ENCODE peak calls at places on chromosome 1, in eight cellular contexts. H is endothelial cell of umbilical vein, Z is K562, X is HCT116, W is H1, Y is HepG2, M is GM23338, L is GM12878. R is an unnamed sample.

GRCh38 chr1:11286735-11287410 is 13.9 kb downstream of the UBIAD1 start:
- DNase-seq in H (no peak), X (no peak), W (peak; percentile 53), Y (no peak), M (peak; percentile 83), L (no peak), Z (no peak), R (no peak)

GRCh38 chr1:22044690-22045420 is 7.7 kb upstream of the CDC42 start:
- DNase-seq in H (no peak), Z (no peak), Y (no peak), M (no peak), X (no peak), L (no peak), W (no peak), R (peak; percentile 52)

GRCh38 chr1:913491-914252 is 10.1 kb upstream of the SAMD11 start:
- DNase-seq in H (no peak), X (no peak), Z (no peak), M (no peak), Y (no peak), L (no peak), W (peak; percentile 41), R (no peak)

GRCh38 chr1:156705918-156706646 is 699 bp upstream of the CRABP2 start:
- DNase-seq in X (no peak), Z (peak; percentile 94), H (peak; percentile 57), W (peak; percentile 98), L (no peak), M (peak; percentile 96), Y (peak; percentile 23), R (no peak)

GRCh38 chr1:227372662-227373061 is 54.4 kb upstream of the CDC42BPA start:
- DNase-seq in X (no peak), L (no peak), H (peak; percentile 58), W (no peak), Y (no peak), M (no peak), Z (no peak), R (no peak)

GRCh38 chr1:970973-971730 is 4.9 kb downstream of the PLEKHN1 start:
- DNase-seq in H (no peak), W (no peak), Y (no peak), L (no peak), X (no peak), Z (no peak), M (no peak), R (no peak)

GRCh38 chr1:20059847-20060246 is 10.1 kb upstream of the PLA2G5 start:
- DNase-seq in L (no peak), Y (no peak), H (no peak), W (peak; percentile 10), Z (no peak), M (no peak), X (no peak), R (no peak)

GRCh38 chr1:220918285-220918951 is 39.2 kb downstream of the HLX start:
- DNase-seq in W (no peak), M (no peak), Y (peak; percentile 49), L (no peak), X (no peak), Z (no peak), H (no peak), R (no peak)

GRCh38 chr1:117802546-117803257 is 126.7 kb downstream of the GDAP2 start:
- DNase-seq in W (no peak), Y (no peak), Z (no peak), L (no peak), H (peak; percentile 28), M (no peak), X (no peak), R (peak; percentile 40)

DNA sequence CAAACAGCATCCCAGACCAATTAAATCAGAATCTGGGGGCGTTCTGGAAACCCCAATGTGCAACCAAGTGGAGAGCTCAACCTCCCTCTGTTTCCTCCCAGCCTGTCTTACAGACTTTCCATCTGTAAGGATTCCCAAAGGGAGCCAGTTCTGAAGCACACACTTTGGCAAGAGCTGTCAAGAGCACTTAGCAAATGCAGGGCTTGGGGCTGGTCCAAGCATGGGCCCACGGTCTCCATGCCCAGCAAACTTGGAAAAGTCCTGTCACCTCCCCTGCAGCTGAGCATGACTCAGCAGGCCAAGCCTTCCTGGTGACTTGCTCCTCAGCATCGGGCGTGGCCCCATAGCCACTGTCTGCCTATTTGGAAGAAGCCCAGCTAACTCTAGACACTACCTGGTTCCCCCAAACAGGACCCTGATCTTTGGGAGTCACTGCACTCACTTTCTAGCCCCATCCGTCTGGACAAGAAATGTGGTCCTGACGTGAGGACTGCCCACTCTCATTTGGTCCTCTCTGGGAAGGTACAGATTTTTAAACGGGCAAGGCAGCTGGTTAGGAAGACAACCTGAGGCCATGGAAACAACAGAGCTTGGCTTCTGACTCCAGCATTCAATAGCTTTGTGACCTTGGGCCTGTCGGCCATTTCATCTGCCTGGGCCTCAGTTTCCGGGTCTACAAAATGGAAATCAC is 16.9 kb downstream of the SLC2A1 start:
- DNase-seq in M (no peak), Y (no peak), Z (peak; percentile 82), H (peak; percentile 79), X (peak; percentile 80), W (no peak), L (no peak), R (no peak)
- TF ChIP-seq POLR2AphosphoS5 in M (no peak), Y (no peak), Z (peak; percentile 20), H (no peak), X (peak; percentile 67), W (no peak), L (no peak), R (no peak)

GRCh38 chr1:229507951-229508822 is at the start of gene NUP133:
- DNase-seq in M (peak; percentile 100), X (peak; percentile 97), H (peak; percentile 99), Y (peak; percentile 95), Z (peak; percentile 98), L (peak; percentile 86), W (peak; percentile 99), R (peak; percentile 92)

GRCh38 chr1:229507502-229507901 is 639 bp downstream of the NUP133 start:
- DNase-seq in H (no peak), Y (no peak), L (no peak), W (no peak), M (no peak), Z (no peak), X (no peak), R (no peak)

GRCh38 chr1:229508823-229509337 is 739 bp upstream of the NUP133 start:
- DNase-seq in Z (peak; percentile 37), H (no peak), M (no peak), Y (peak; percentile 9), W (no peak), L (no peak), X (no peak), R (no peak)

GRCh38 chr1:229509576-229509975 is 1.4 kb upstream of the NUP133 start:
- DNase-seq in M (no peak), W (no peak), Z (peak; percentile 34), H (no peak), X (no peak), Y (peak; percentile 91), L (no peak), R (no peak)

GRCh38 chr1:229506633-229507032 is 1.5 kb downstream of the NUP133 start:
- DNase-seq in Y (no peak), M (no peak), H (no peak), X (no peak), W (no peak), L (no peak), Z (no peak), R (no peak)
- TF ChIP-seq EZH2 in Y (no peak), M (no peak), H (no peak), X (no peak), W (no peak), L (no peak), Z (no peak), R (no peak)

GRCh38 chr1:44405804-44406743 is 1.0 kb downstream of the RNF220 start:
- DNase-seq in X (no peak), H (peak; percentile 31), Z (no peak), W (peak; percentile 77), L (no peak), M (peak; percentile 68), Y (peak; percentile 10), R (no peak)

GRCh38 chr1:44407430-44408180 is 2.5 kb downstream of the RNF220 start:
- DNase-seq in M (peak; percentile 55), Y (no peak), W (peak; percentile 77), X (no peak), L (no peak), Z (no peak), H (no peak), R (no peak)

GRCh38 chr1:44408181-44409018 is 3.3 kb downstream of the RNF220 start:
- DNase-seq in H (no peak), Y (peak; percentile 11), Z (no peak), W (no peak), M (peak; percentile 91), X (no peak), L (no peak), R (no peak)

GRCh38 chr1:44405041-44405803 is at the start of gene RNF220:
- DNase-seq in H (peak; percentile 75), W (peak; percentile 80), X (peak; percentile 79), Y (peak; percentile 83), L (no peak), Z (no peak), M (peak; percentile 93), R (peak; percentile 22)

DNA sequence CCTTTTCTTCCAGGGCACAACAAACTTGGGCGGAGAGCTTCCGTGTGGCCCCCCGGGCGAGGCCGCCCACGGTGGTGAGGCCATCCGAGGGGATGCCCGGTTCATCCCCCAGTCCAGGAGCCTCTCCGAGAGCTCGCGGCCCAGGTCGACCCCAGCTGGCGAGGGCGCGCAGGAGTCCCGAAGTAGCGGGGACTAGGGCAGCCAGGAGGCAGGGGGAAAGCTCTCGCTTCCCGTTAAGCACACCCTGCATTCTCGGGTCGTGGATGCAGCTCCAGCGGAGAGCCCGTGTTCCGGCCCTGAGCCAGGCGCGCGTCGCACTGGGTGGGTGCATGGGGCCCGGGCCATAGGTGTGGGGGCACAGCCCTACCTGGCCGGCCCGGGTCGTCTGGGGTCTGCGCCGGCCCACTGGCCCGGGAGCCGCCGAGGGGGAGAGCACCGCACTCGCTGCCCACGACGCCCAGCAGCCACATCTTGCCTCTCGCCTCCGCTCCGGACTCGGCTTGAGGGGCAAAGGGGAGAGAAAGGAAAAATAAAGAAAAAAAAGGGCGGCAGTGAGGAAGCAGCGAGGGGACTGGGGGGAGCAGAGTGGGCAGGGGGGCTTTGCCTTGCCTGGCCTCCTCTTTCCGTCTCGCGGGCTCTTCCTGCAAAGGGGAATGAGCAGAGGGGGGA is 1.8 kb downstream of the RNF220 start:
- DNase-seq in Y (no peak), Z (no peak), W (peak; percentile 74), L (no peak), M (peak; percentile 52), H (no peak), X (no peak), R (no peak)
- TF ChIP-seq POLR2AphosphoS5 in Y (no peak), Z (no peak), W (no peak), L (no peak), M (no peak), H (no peak), X (no peak), R (no peak)

DNA sequence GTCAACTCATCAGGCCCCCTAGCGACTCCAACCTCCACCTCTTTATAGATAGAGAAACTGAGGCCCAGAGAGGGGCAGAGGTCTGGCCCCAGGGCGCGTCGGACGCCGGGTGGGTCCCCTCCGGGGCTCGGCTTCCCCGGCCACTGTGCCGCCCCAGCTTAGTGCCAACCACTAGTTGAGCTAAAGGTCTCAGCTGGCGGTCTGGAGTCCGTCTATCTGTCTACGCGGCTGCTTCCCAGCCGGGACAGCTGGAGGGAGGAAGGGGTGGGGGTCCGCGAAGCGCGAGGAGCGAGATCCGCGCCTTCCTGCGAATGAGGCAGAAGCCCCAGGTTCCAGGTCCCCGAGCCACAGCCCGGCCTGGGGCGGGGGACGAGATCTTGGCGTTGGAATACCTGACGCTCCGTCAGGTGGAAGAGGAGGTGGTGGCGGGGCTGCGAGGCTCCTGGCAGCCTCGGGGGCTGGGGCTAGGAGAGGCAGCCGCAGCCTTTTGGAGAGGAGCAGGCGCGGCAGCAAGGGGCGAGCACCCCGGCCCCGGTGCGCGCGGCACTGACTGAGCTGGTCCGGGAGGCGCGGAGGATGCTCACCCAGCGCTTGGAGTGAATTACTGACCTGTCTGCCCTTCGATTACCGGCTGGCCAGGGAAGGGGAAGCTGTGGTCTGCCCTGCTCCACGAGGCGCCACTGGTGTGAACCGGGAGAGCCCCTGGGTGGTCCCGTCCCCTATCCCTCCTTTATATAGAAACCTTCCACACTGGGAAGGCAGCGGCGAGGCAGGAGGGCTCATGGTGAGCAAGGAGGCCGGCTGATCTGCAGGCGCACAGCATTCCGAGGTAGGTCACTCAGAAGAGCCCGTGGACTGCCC is 948 bp downstream of the PODN start:
- DNase-seq in M (peak; percentile 65), Z (no peak), L (no peak), X (no peak), H (no peak), Y (no peak), W (peak; percentile 74), R (no peak)
- TF ChIP-seq EZH2 in M (peak; percentile 21), Z (no peak), L (no peak), X (no peak), H (no peak), Y (no peak), W (peak; percentile 81), R (no peak)

R was measured in SK-N-MC.